ENCODE peak calls at places on chromosomes 7 and 10, in eight cellular contexts. A is astrocyte; Z is dorsolateral prefrontal cortex; I is CD4-positive, alpha-beta memory T cell; N is right atrium auricular region; R is adrenal gland; O is naive thymus-derived CD4-positive, alpha-beta T cell; M is PC-9. S is an unnamed sample.

GRCh38 chr7:12434012-12434642 is 30.5 kb upstream of the VWDE start:
- DNase-seq in A (no peak), Z (no peak), I (no peak), N (no peak), R (no peak), O (no peak), M (no peak), S (no peak)

GRCh38 chr10:65234261-65234660 is 1691.6 kb upstream of the LRRTM3 start:
- DNase-seq in A (no peak), Z (no peak), I (no peak), N (no peak), R (no peak), O (no peak), M (no peak), S (no peak)

GRCh38 chr7:106568680-106569499 is 92.1 kb downstream of the CCDC71L start:
- DNase-seq in A (peak; percentile 52), Z (no peak), I (no peak), N (no peak), R (no peak), O (no peak), M (peak; percentile 70), S (peak; percentile 84)

GRCh38 chr7:79403451-79403850 is 50.0 kb downstream of the MAGI2 start:
- DNase-seq in A (peak; percentile 2), Z (no peak), I (no peak), N (no peak), R (no peak), O (no peak), M (no peak), S (no peak)

GRCh38 chr7:81158189-81158588 is 239.3 kb upstream of the SEMA3C start:
- DNase-seq in A (peak; percentile 68), Z (no peak), I (no peak), N (no peak), R (no peak), O (no peak), M (no peak), S (no peak)

GRCh38 chr7:132412435-132412834 is 163.8 kb downstream of the PLXNA4 start:
- DNase-seq in A (no peak), Z (no peak), I (no peak), N (no peak), R (no peak), O (no peak), M (no peak), S (no peak)

GRCh38 chr10:79507436-79508167 is 4.7 kb upstream of the EIF5AL1 start:
- DNase-seq in A (no peak), Z (no peak), I (no peak), N (no peak), R (no peak), O (no peak), M (no peak), S (no peak)

GRCh38 chr10:53997953-53998352 is 803.1 kb downstream of the PCDH15 start:
- DNase-seq in A (no peak), Z (no peak), I (no peak), N (no peak), R (no peak), O (no peak), M (no peak), S (no peak)

GRCh38 chr10:48905311-48905710 is 34.3 kb downstream of the LRRC18 start:
- DNase-seq in A (no peak), Z (no peak), I (no peak), N (no peak), R (no peak), O (no peak), M (no peak), S (no peak)

GRCh38 chr10:121087129-121087528 is 236.0 kb downstream of the WDR11 start:
- DNase-seq in A (no peak), Z (no peak), I (no peak), N (no peak), R (peak; percentile 63), O (no peak), M (no peak), S (no peak)

GRCh38 chr7:105829681-105830322 is 46.6 kb downstream of the ATXN7L1 start:
- DNase-seq in A (no peak), Z (no peak), I (no peak), N (no peak), R (no peak), O (no peak), M (no peak), S (no peak)

DNA sequence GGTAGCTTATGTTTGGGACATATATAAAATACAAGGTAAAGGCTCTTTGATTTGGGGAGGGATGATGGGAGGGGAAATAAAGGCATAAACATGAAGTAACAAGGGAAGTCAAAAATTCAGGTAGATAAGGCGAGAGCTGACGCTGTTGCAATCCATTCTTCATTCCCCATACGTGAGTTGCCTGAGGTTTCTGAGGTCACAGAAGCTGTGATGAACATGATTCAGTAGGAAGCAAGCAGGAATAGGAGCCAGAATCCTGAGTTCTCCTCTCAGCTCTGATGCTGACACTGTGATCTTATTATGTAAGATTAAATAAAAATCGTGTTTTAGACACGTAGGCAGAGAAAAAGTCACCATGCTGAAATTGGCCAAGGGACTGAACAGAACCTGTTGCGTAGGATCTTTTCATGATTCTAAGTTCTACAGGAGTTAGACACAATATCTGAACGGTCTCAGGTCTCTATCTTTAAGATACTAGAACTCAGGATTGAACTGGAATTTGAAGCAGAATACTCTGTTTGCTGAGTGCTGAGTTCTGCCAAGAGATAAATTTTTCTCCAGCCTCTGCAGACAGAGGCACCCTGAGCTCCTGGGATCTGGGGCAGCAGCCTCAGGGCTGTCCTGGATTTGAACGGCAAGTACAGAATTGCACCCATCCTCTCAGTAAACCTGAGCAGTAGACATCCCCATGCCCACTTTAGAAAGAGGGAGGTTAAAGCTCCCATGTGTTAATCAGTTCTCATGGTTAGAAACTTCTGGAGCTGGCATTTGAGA is 21.0 kb downstream of the KLF6 start:
- DNase-seq in A (peak; percentile 89), Z (no peak), I (no peak), N (no peak), R (no peak), O (no peak), M (peak; percentile 52), S (peak; percentile 95)
- H3K27me3 ChIP-seq in A (no peaks in the 10 kb centered on the region), Z (no peaks in the 10 kb centered on the region), I (no peaks in the 10 kb centered on the region), N (no peaks in the 10 kb centered on the region), R (no peaks in the 10 kb centered on the region), O (no peaks in the 10 kb centered on the region), M (no peaks in the 10 kb centered on the region), S (no peaks in the 10 kb centered on the region)

DNA sequence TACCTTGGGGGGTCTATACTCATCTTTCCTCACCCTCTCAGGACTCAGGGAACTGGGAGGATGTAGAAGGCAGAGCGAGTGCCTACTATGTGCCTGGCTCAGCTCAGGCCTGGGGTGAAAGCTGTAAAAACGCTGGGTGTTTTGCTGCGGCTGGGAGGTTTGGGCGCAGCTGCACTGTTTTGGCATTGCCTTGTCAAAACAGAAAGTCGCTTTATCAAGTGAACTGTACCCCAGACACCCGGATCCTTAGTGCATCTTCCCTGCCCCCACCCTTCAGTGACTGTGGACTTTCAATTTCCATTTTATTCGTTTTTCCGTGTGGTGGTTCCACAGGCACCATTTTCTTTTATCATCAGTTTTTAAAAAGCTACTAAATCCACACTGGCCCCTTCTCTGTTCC is 86.7 kb upstream of the ZNF716 start:
- DNase-seq in A (no peak), Z (no peak), I (no peak), N (no peak), R (no peak), O (no peak), M (no peak), S (no peak)
- H3K27ac ChIP-seq in A (no peak overlapping the region), Z (no peak overlapping the region), I (no peak overlapping the region), N (no peak overlapping the region), R (no peak overlapping the region), O (no peak overlapping the region), M (no peak overlapping the region), S (no peak overlapping the region)

GRCh38 chr7:35546691-35547090 is 148.2 kb downstream of the HERPUD2 start:
- DNase-seq in A (no peak), Z (no peak), I (no peak), N (no peak), R (no peak), O (no peak), M (no peak), S (no peak)

GRCh38 chr7:35549781-35550180 is 145.2 kb downstream of the HERPUD2 start:
- DNase-seq in A (no peak), Z (no peak), I (no peak), N (peak; percentile 43), R (no peak), O (no peak), M (no peak), S (no peak)

GRCh38 chr7:35545831-35546230 is 149.1 kb downstream of the HERPUD2 start:
- DNase-seq in A (no peak), Z (no peak), I (no peak), N (no peak), R (no peak), O (no peak), M (no peak), S (no peak)

GRCh38 chr7:35550831-35551230 is 144.1 kb downstream of the HERPUD2 start:
- DNase-seq in A (no peak), Z (no peak), I (no peak), N (peak; percentile 34), R (no peak), O (no peak), M (no peak), S (no peak)

GRCh38 chr7:35548291-35548690 is 146.6 kb downstream of the HERPUD2 start:
- DNase-seq in A (no peak), Z (no peak), I (no peak), N (peak; percentile 52), R (no peak), O (no peak), M (no peak), S (no peak)
- H3K27me3 ChIP-seq in A (peaks cover 6% of the 10 kb centered on the region), Z (no peaks in the 10 kb centered on the region), I (no peaks in the 10 kb centered on the region), N (no peaks in the 10 kb centered on the region), R (no peaks in the 10 kb centered on the region), O (no peaks in the 10 kb centered on the region), M (peaks cover 47% of the 10 kb centered on the region), S (peaks cover 23% of the 10 kb centered on the region)

GRCh38 chr10:110686941-110687340 is 42.8 kb downstream of the RBM20 start:
- DNase-seq in A (no peak), Z (no peak), I (no peak), N (no peak), R (no peak), O (no peak), M (no peak), S (no peak)

GRCh38 chr10:110681023-110681681 is 37.0 kb downstream of the RBM20 start:
- DNase-seq in A (no peak), Z (no peak), I (peak; percentile 2), N (no peak), R (no peak), O (peak; percentile 27), M (no peak), S (no peak)

GRCh38 chr10:110682348-110682747 is 38.2 kb downstream of the RBM20 start:
- DNase-seq in A (no peak), Z (no peak), I (no peak), N (no peak), R (no peak), O (no peak), M (no peak), S (no peak)

GRCh38 chr10:110686037-110686436 is 41.9 kb downstream of the RBM20 start:
- DNase-seq in A (peak; percentile 51), Z (no peak), I (no peak), N (no peak), R (no peak), O (no peak), M (no peak), S (no peak)

DNA sequence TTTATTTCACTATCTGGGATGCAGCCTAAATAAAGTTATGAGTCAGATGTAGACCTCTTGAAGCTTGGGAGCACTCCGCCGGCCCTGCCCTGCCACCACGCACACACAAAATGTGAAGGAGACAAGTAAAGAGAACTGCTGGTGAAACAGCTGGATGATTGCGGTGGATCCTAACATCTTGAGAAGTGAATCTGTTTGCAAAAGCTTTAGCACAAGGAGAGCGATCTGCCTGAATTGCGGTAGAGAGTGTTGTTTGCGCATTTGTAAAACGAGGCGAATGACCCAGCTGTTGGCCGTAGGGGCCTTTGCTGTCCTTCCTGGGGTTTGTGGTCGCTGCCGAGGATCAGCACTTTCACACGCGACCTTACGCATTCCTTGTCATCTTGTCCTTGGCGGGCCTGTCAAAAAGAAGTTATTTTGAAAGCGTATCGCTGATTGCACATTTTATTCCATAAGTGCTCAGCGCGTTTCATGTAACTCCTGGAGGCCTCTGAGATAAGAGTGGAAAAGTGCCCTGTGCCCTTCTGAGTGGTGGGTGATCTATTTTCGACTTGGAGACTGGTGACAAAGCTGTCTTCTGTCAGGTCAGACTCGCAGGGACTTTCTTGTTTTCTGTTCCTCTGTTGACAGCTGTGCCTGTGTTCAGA is 40.8 kb downstream of the RBM20 start:
- DNase-seq in A (peak; percentile 57), Z (no peak), I (no peak), N (no peak), R (no peak), O (no peak), M (no peak), S (no peak)
- H3K27ac ChIP-seq in A (no peak overlapping the region), Z (no peak overlapping the region), I (no peak overlapping the region), N (peak overlapping the region; percentile 74), R (no peak overlapping the region), O (no peak overlapping the region), M (no peak overlapping the region), S (no peak overlapping the region)

S was measured in foreskin keratinocyte.